ENCODE peak calls at places on chromosomes 7 and 10, in four cellular contexts. R is K562, S is A549, N is GM12878. K is an unnamed sample.

GRCh38 chr10:124992462-124993344 is 50.8 kb downstream of the ZRANB1 start:
- DNase-seq in R (no peak), S (peak), N (no peak), K (peak)

GRCh38 chr10:30683496-30683895 is 53.9 kb upstream of the LYZL2 start:
- DNase-seq in R (no peak), S (no peak), N (no peak), K (peak)

GRCh38 chr7:5636914-5637313 is 144.5 kb downstream of the RNF216 start:
- DNase-seq in R (no peak), S (peak), N (no peak), K (peak)

GRCh38 chr7:135260930-135261721 is 27.5 kb downstream of the STRA8 start:
- DNase-seq in R (no peak), S (no peak), N (no peak), K (no peak)

GRCh38 chr7:131012477-131013031 is 278.5 kb upstream of the KLF14 start:
- DNase-seq in R (peak), S (no peak), N (no peak), K (no peak)

GRCh38 chr10:132158122-132158741 is 28.5 kb upstream of the DPYSL4 start:
- DNase-seq in R (no peak), S (no peak), N (no peak), K (peak)

GRCh38 chr10:15548331-15548730 is 171.4 kb downstream of the ITGA8 start:
- DNase-seq in R (no peak), S (no peak), N (no peak), K (no peak)

GRCh38 chr7:79529896-79530235 is 76.4 kb upstream of the MAGI2 start:
- DNase-seq in R (no peak), S (no peak), N (no peak), K (no peak)

GRCh38 chr7:32221056-32221455 is 150.8 kb upstream of the PDE1C start:
- DNase-seq in R (no peak), S (no peak), N (no peak), K (no peak)

GRCh38 chr10:17744395-17744841 is 7.6 kb upstream of the TMEM236 start:
- DNase-seq in R (no peak), S (no peak), N (no peak), K (no peak)

GRCh38 chr7:85201209-85201608 is 14.4 kb upstream of the SEMA3D start:
- DNase-seq in R (no peak), S (no peak), N (no peak), K (no peak)

GRCh38 chr7:47565841-47566240 is 16.1 kb downstream of the TNS3 start:
- DNase-seq in R (no peak), S (no peak), N (no peak), K (no peak)

GRCh38 chr7:47571355-47572100 is 10.4 kb downstream of the TNS3 start:
- DNase-seq in R (no peak), S (peak), N (no peak), K (peak)

GRCh38 chr7:47570649-47571050 is 11.3 kb downstream of the TNS3 start:
- DNase-seq in R (no peak), S (no peak), N (no peak), K (no peak)

GRCh38 chr7:47568056-47568455 is 13.9 kb downstream of the TNS3 start:
- DNase-seq in R (no peak), S (no peak), N (no peak), K (no peak)

DNA sequence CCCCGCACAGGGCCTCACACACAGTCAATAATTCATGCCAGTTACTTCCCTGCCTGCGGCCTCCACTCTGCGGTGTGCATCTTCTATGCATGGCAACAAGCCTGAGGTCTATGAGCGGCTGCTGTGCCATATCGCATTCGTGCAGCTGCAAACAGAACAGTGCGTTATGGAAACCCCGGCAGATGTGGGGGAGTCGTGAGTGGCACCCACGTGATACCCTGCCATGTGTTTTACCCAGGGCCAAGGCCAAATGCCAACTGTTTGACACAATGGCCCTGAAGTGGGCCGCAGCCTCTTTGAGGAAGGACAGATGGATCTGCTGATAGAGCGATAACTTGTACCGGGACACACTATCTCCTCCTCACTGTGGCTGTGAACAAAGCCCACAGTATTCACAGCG is 13.3 kb downstream of the TNS3 start:
- DNase-seq in R (no peak), S (no peak), N (no peak), K (no peak)
- TF ChIP-seq MYC in R (no peak), S (no peak), N (no peak), K (no peak)

GRCh38 chr7:156172638-156173037 is 360.4 kb upstream of the SHH start:
- DNase-seq in R (no peak), S (no peak), N (no peak), K (no peak)

GRCh38 chr7:156173748-156174353 is 361.6 kb upstream of the SHH start:
- DNase-seq in R (no peak), S (no peak), N (no peak), K (no peak)

GRCh38 chr7:156174428-156174827 is 362.2 kb upstream of the SHH start:
- DNase-seq in R (no peak), S (no peak), N (no peak), K (no peak)

GRCh38 chr7:156175003-156175402 is 362.7 kb upstream of the SHH start:
- DNase-seq in R (no peak), S (no peak), N (no peak), K (no peak)

DNA sequence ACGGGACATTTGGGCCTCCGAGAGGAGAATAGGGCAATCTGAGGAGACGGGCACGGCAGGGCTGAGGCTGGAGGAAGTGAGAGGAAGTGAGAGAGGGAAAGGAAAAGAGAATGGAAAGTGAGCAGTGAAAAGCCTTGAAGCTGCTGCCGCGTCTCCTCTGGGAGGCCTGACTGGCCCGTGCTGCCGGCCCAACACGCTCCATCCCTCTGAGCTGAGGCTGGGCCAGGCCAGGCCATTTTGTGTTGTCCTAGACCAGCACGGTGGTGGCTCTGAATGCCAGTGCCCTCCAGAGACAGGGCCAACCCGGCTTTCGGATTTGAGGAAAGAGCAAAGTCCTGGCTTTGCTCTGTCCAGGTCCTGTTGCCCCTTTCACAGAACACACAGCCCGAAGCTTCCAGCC is 361.1 kb upstream of the SHH start:
- DNase-seq in R (no peak), S (no peak), N (no peak), K (no peak)
- TF ChIP-seq CTCF in R (no peak), S (no peak), N (no peak), K (no peak)

GRCh38 chr10:85187047-85187446 is 858.7 kb downstream of the CCSER2 start:
- DNase-seq in R (no peak), S (no peak), N (no peak), K (no peak)
- TF ChIP-seq MAX in R (no peak), S (no peak), N (no peak), K (no peak)

GRCh38 chr10:122568551-122568950 is 8.0 kb downstream of the DMBT1 start:
- DNase-seq in R (no peak), S (no peak), N (no peak), K (no peak)

GRCh38 chr10:122566632-122567031 is 6.1 kb downstream of the DMBT1 start:
- DNase-seq in R (no peak), S (no peak), N (no peak), K (no peak)

GRCh38 chr10:122564980-122565379 is 4.4 kb downstream of the DMBT1 start:
- DNase-seq in R (no peak), S (no peak), N (no peak), K (no peak)

GRCh38 chr10:122567056-122567660 is 6.6 kb downstream of the DMBT1 start:
- DNase-seq in R (peak), S (peak), N (no peak), K (peak)

GRCh38 chr10:122565766-122566206 is 5.2 kb downstream of the DMBT1 start:
- DNase-seq in R (peak), S (peak), N (peak), K (peak)
- TF ChIP-seq MYC in R (no peak), S (no peak), N (no peak), K (no peak)

K was measured in NB4.